ENCODE peak calls at places on chromosomes 2 and 18, in four cellular contexts. J is breast epithelium, S is AG04450, E is fibroblast of mammary gland. Z is an unnamed sample.

GRCh38 chr2:73907840-73908452 is 15.1 kb downstream of the ACTG2 start:
- DNase-seq in S (no peak), E (peak; percentile 45), J (no peak), Z (peak; percentile 75)

GRCh38 chr2:232523682-232524597 is 2.0 kb upstream of the CHRND start:
- DNase-seq in S (no peak), E (peak; percentile 25), J (no peak), Z (no peak)

GRCh38 chr2:28080911-28081310 is 190.4 kb downstream of the BABAM2 start:
- DNase-seq in J (no peak), E (peak; percentile 65), S (peak; percentile 15), Z (no peak)

GRCh38 chr2:31236433-31237205 is 2.7 kb downstream of the EHD3 start:
- DNase-seq in S (no peak), J (no peak), E (no peak), Z (no peak)

GRCh38 chr18:63730788-63731187 is 28.0 kb downstream of the SERPINB11 start:
- DNase-seq in S (no peak), J (no peak), E (no peak), Z (no peak)

GRCh38 chr2:233588410-233588809 is 21.8 kb upstream of the USP40 start:
- DNase-seq in E (no peak), S (no peak), J (no peak), Z (no peak)

GRCh38 chr2:20604957-20605381 is 45.9 kb downstream of the HS1BP3 start:
- DNase-seq in J (peak; percentile 70), E (peak; percentile 99), S (peak; percentile 60), Z (no peak)

GRCh38 chr2:105052773-105053172 is 14.9 kb downstream of the MRPS9 start:
- DNase-seq in J (no peak), E (peak; percentile 4), S (no peak), Z (no peak)

GRCh38 chr2:239739206-239739605 is 285.9 kb downstream of the NDUFA10 start:
- DNase-seq in S (no peak), J (no peak), E (no peak), Z (no peak)

GRCh38 chr2:100629309-100629708 is 66.5 kb downstream of the PDCL3 start:
- DNase-seq in S (no peak), J (no peak), E (no peak), Z (no peak)

GRCh38 chr2:173860082-173860481 is 105.1 kb downstream of the SP3 start:
- DNase-seq in J (no peak), S (no peak), E (no peak), Z (no peak)

GRCh38 chr2:56770490-56770889 is 586.7 kb downstream of the CCDC85A start:
- DNase-seq in J (no peak), E (peak; percentile 51), S (no peak), Z (peak; percentile 1)

GRCh38 chr2:119753041-119753929 is 6.4 kb upstream of the PTPN4 start:
- DNase-seq in J (no peak), E (peak; percentile 73), S (no peak), Z (peak; percentile 60)

GRCh38 chr2:152335016-152335850 is at the start of gene FMNL2:
- DNase-seq in J (peak; percentile 70), S (peak; percentile 18), E (peak; percentile 62), Z (peak; percentile 90)

GRCh38 chr2:222430071-222430470 is 5.7 kb downstream of the SGPP2 start:
- DNase-seq in E (no peak), J (no peak), S (no peak), Z (no peak)

GRCh38 chr2:10361220-10361588 is 58.5 kb downstream of the HPCAL1 start:
- DNase-seq in J (no peak), S (no peak), E (peak; percentile 31), Z (no peak)

GRCh38 chr18:9184998-9185613 is 48.5 kb downstream of the ANKRD12 start:
- DNase-seq in E (no peak), S (no peak), J (no peak), Z (no peak)

GRCh38 chr2:194819367-194819766 is 837.7 kb upstream of the SLC39A10 start:
- DNase-seq in E (peak; percentile 1), J (no peak), S (no peak), Z (no peak)

GRCh38 chr2:54767921-54768320 is 44.5 kb downstream of the EML6 start:
- DNase-seq in E (peak; percentile 88), S (no peak), J (no peak), Z (peak; percentile 34)

GRCh38 chr2:16359961-16360360 is 305.7 kb downstream of the CYRIA start:
- DNase-seq in S (no peak), E (no peak), J (no peak), Z (no peak)

GRCh38 chr2:215736653-215737290 is 276.6 kb downstream of the MREG start:
- DNase-seq in E (peak; percentile 92), S (no peak), J (no peak), Z (no peak)
- TF ChIP-seq CTCF in E (peak; percentile 50), S (peak; percentile 55), J (no peak), Z (no peak)

DNA sequence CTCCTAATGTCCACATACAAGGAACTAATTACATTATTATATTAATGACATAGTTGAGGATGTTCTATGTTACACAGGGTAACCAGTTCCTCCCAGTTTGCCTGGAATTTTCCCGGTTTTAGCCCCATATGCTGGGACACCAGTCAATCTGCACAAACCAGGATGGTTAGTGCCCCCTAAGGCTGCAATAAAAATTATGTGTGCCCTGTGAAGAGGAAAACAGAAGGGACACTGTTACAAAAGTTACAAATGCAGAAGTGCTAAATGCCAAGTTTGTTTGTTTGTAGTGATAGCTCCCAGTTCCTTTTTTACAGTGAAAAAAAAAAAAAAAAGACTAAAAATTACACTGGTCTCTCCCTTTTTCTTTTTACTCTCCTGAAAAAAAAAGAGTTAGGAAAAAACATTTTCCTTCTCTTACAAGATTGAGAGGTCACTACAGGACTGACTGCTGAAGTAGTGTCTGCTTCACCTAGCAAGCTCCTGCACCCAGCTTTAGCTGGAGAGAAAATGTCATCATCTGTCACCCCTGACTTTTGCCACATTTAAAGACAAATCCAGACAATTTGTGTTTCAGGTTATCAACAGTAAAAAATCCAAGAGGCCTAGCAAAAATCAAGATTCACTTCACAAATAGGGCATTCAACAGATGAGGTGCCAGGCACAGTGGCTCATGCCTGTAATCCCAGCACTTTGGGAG is 3.2 kb downstream of the ANKRD44 start:
- DNase-seq in E (no peak), J (no peak), S (no peak), Z (no peak)
- TF ChIP-seq CTCF in E (no peak), J (no peak), S (peak; percentile 11), Z (peak; percentile 11)

GRCh38 chr2:65344182-65344581 is 88.2 kb downstream of the SPRED2 start:
- DNase-seq in J (no peak), S (no peak), E (no peak), Z (no peak)
- TF ChIP-seq CTCF in J (no peak), S (no peak), E (no peak), Z (no peak)

GRCh38 chr2:71226391-71226964 is 425 bp downstream of the PAIP2B start:
- DNase-seq in E (no peak), J (peak; percentile 48), S (no peak), Z (no peak)

GRCh38 chr2:71220743-71221142 is 6.2 kb downstream of the PAIP2B start:
- DNase-seq in S (no peak), J (no peak), E (no peak), Z (no peak)

GRCh38 chr2:71224457-71224856 is 2.4 kb downstream of the PAIP2B start:
- DNase-seq in S (no peak), E (no peak), J (no peak), Z (no peak)

GRCh38 chr2:71224935-71225334 is 2.0 kb downstream of the PAIP2B start:
- DNase-seq in J (no peak), E (no peak), S (no peak), Z (no peak)

GRCh38 chr2:71223767-71224333 is 3.1 kb downstream of the PAIP2B start:
- DNase-seq in S (no peak), J (peak; percentile 24), E (peak; percentile 46), Z (no peak)
- TF ChIP-seq CTCF in S (peak; percentile 34), J (peak; percentile 13), E (peak; percentile 48), Z (peak; percentile 54)

GRCh38 chr2:112809112-112809511 is 24.8 kb upstream of the IL1A start:
- DNase-seq in E (no peak), J (no peak), S (no peak), Z (no peak)

GRCh38 chr2:112803691-112804521 is 19.6 kb upstream of the IL1A start:
- DNase-seq in E (peak; percentile 80), J (no peak), S (peak; percentile 67), Z (peak; percentile 32)

GRCh38 chr2:112805542-112805941 is 21.2 kb upstream of the IL1A start:
- DNase-seq in E (no peak), S (no peak), J (no peak), Z (peak; percentile 50)

GRCh38 chr2:112811276-112811831 is 25.2 kb downstream of the IL1B start:
- DNase-seq in J (no peak), E (no peak), S (no peak), Z (no peak)

DNA sequence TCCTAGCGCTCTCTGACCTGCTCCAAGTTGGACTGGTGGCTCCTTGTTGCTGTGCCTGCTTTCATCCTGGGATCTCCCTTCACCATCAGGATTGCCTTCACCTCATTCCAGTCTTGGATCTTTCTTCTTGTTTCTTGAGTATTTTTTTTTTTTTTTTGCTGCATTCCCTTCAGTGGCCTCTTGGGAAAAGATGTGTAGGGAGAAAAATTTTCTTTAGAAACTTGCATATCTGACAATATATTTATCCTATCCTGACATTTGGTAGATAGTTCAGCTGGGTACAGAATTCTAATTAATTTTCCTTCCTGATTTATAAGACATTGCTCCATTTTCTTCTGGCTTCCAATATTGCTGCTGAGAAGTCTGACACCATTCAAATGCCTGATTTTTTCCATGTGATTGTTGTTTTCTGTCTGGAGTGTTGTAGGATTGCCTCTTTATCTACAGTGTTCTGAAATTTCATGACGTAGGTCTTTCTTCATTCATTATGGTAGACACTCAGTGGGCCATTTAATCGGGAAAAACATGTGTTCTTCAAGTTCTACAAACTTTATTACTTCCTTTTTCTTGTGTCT is 23.0 kb upstream of the IL1A start:
- DNase-seq in J (no peak), E (no peak), S (no peak), Z (no peak)
- TF ChIP-seq CTCF in J (no peak), E (no peak), S (no peak), Z (no peak)

DNA sequence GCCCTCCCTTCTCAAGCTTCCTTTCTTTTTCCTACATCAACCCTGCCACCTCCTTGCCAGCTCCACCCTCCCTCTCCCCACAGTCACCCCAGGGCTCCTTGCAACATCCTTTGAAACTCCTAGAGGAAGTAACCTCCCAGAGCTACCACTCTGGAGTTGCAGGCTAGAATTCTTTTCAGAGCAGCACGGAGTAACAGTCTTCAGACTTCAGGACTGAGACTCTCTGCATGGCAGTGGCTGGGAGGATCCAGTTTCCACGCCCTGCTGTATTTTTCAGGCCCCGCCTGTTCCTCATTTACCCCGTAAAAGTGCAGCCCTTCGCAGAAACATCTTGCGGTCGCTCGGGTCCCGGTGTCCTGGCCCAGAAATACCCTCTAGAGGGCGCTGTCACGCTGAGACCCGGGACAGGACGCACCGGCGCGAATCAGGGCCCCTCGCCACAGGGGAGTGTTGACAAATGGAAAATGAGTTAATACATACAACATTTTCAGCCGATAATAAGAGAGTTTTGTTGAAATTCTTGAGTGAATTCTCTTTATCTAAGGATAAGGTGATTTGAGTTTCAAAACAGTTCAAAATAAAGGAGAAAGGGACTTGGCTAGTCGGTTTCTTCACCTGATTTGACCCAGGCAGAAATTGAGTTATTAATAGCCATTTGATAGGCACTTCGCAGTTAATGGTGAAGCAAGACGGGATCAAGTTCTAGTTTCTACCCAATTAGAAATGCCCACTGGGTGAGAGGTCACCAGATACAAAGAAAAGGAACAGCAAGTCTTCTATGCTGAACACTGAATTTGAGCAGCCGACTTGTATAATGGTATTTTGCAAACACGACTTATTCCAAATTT is 18.5 kb upstream of the NTSR2 start:
- DNase-seq in S (peak; percentile 50), E (peak; percentile 75), J (peak; percentile 70), Z (peak; percentile 85)
- TF ChIP-seq CTCF in S (peak; percentile 82), E (peak; percentile 75), J (peak; percentile 76), Z (peak; percentile 64)

GRCh38 chr18:52869942-52870907 is 530.2 kb downstream of the DCC start:
- DNase-seq in S (no peak), E (no peak), J (no peak), Z (peak; percentile 5)
- TF ChIP-seq CTCF in S (no peak), E (no peak), J (no peak), Z (no peak)